ENCODE peak calls at places on chromosomes 6 and 20, in four cellular contexts. F is AG04450, E is neural progenitor cell, U is GM23248. X is an unnamed sample.
A peak's percentile ranks its signal among the peaks of the same experiment; 100 is the strongest.

GRCh38 chr6:87059943-87060342 is 35.0 kb downstream of the CGA start:
- DNase-seq in F (no peak), E (no peak), U (no peak), X (no peak)

GRCh38 chr6:85996034-85996375 is 353.3 kb upstream of the SYNCRIP start:
- DNase-seq in F (no peak), E (no peak), U (no peak), X (no peak)

GRCh38 chr6:18457065-18457817 is 70.1 kb downstream of the RNF144B start:
- DNase-seq in F (no peak), E (peak; percentile 11), U (no peak), X (no peak)

GRCh38 chr6:132011582-132011981 is 60.4 kb upstream of the CCN2 start:
- DNase-seq in F (no peak), E (no peak), U (peak; percentile 45), X (peak; percentile 16)

GRCh38 chr20:52083627-52084232 is 107.8 kb downstream of the ZFP64 start:
- DNase-seq in F (peak; percentile 54), E (peak; percentile 82), U (peak; percentile 79), X (peak; percentile 74)

GRCh38 chr6:102679844-102680243 is 1286.3 kb downstream of the GRIK2 start:
- DNase-seq in F (no peak), E (no peak), U (no peak), X (no peak)

GRCh38 chr6:110811187-110811586 is 4.1 kb downstream of the CDK19 start:
- DNase-seq in F (no peak), E (no peak), U (no peak), X (no peak)

GRCh38 chr6:128307671-128308070 is 212.7 kb downstream of the PTPRK start:
- DNase-seq in F (no peak), E (no peak), U (no peak), X (no peak)

GRCh38 chr6:158649289-158650143 is at the start of gene SYTL3:
- DNase-seq in F (no peak), E (no peak), U (peak; percentile 87), X (peak; percentile 75)

GRCh38 chr6:52352239-52353008 is 9.5 kb upstream of the PAQR8 start:
- DNase-seq in F (peak; percentile 92), E (peak; percentile 16), U (peak; percentile 91), X (peak; percentile 97)

GRCh38 chr6:75760320-75760719 is 11.3 kb downstream of the MYO6 start:
- DNase-seq in F (no peak), E (no peak), U (no peak), X (no peak)

GRCh38 chr20:44532248-44532980 is 10.5 kb upstream of the SERINC3 start:
- DNase-seq in F (no peak), E (peak; percentile 18), U (peak; percentile 45), X (no peak)

GRCh38 chr6:40931927-40932326 is 107.1 kb downstream of the UNC5CL start:
- DNase-seq in F (no peak), E (no peak), U (peak; percentile 84), X (peak; percentile 52)

GRCh38 chr20:19460386-19460785 is 247.9 kb downstream of the SLC24A3 start:
- DNase-seq in F (no peak), E (no peak), U (peak; percentile 40), X (no peak)

GRCh38 chr20:57819981-57820380 is 110.2 kb upstream of the PMEPA1 start:
- DNase-seq in F (no peak), E (no peak), U (no peak), X (no peak)

GRCh38 chr20:37430778-37431460 is 85.0 kb downstream of the SRC start:
- DNase-seq in F (no peak), E (no peak), U (no peak), X (no peak)

GRCh38 chr6:17086469-17086868 is 15.4 kb upstream of the STMND1 start:
- DNase-seq in F (peak; percentile 50), E (peak; percentile 59), U (peak; percentile 81), X (peak; percentile 78)

GRCh38 chr6:155524249-155524651 is 68.6 kb upstream of the NOX3 start:
- DNase-seq in F (no peak), E (no peak), U (peak; percentile 89), X (peak; percentile 72)

DNA sequence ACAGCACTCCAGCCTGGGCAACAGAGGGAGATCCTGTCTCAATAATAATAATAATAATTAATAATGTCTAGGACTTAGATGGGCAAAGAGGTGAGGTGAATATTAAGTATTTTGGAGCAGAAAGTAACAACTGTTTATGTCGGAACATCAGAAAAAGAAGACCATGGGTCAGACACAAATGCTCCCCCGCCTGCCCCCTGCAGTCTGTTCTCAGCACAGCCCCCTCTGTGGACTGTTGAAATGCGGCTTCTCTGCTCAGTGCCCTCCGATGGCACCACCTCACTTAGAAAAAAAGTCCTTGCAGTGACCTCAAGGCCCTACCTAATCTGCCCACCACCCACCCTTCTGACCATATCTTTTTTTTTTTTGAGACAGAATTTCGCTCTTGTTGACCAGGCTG is 5.2 kb upstream of the ETV7 start:
- DNase-seq in F (no peak), E (no peak), U (no peak), X (no peak)
- H3K27ac ChIP-seq in F (no peak overlapping the region), E (no peak overlapping the region), U (no peak overlapping the region), X (no peak overlapping the region)

GRCh38 chr6:137731600-137731959 is 135.5 kb upstream of the TNFAIP3 start:
- DNase-seq in F (no peak), E (no peak), U (no peak), X (no peak)
- H3K27ac ChIP-seq in F (no peak overlapping the region), E (no peak overlapping the region), U (no peak overlapping the region), X (no peak overlapping the region)

DNA sequence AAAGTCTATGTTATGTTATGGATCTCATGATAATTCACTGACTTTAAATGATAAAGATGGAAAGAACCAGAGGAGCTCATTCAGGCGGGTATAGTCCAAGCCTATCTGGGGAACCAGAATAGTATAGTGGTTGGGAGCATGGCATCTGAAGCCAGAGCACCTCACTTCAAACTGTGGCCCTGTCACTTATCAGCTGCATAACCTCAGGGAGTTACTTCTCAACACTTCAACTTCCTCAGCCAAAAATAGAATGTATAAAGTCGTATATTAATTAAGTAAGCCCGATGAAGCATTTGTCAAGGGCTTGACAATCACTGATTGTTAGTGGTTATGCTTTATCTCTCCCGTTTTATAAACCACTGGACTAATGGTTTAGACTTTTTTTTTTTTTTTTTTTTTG is 112.7 kb downstream of the RTN4IP1 start:
- DNase-seq in F (no peak), E (no peak), U (no peak), X (no peak)
- H3K27ac ChIP-seq in F (no peak overlapping the region), E (no peak overlapping the region), U (no peak overlapping the region), X (no peak overlapping the region)

GRCh38 chr20:56151834-56152233 is 96.7 kb upstream of the MC3R start:
- DNase-seq in F (no peak), E (no peak), U (no peak), X (no peak)
- H3K27ac ChIP-seq in F (no peak overlapping the region), E (no peak overlapping the region), U (no peak overlapping the region), X (no peak overlapping the region)

DNA sequence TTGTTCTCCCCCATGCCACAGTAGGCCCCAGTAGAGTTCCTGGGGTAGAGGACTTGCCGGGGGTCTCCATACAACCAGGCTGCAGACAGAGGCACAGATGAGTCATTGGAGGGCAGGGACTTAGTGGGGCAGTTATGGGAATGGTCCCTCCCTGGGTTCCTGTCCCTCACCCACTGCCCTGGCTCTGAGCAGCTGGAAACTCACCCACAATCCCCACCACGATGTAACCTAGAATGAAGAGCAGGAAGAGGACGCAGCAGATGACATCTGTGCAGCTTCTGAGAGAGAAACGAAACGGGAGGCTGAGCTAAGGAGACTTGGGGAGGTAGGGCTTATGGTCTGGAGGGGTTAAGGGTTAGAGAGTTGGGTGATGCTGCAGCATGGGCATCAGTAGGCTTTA is 2.9 kb downstream of the SLC44A4 start:
- DNase-seq in F (no peak), E (no peak), U (no peak), X (no peak)
- H3K27ac ChIP-seq in F (no peak overlapping the region), E (no peak overlapping the region), U (no peak overlapping the region), X (no peak overlapping the region)

GRCh38 chr6:30727920-30728605 is 7.9 kb downstream of the TUBB start:
- DNase-seq in F (no peak), E (no peak), U (peak; percentile 85), X (peak; percentile 70)
- H3K27ac ChIP-seq in F (peak overlapping the region; percentile 21), E (no peak overlapping the region), U (peak overlapping the region; percentile 95), X (peak overlapping the region; percentile 59)

GRCh38 chr20:36110936-36111445 is 43.5 kb upstream of the EPB41L1 start:
- DNase-seq in F (no peak), E (no peak), U (no peak), X (no peak)
- H3K27ac ChIP-seq in F (peak overlapping the region; percentile 21), E (no peak overlapping the region), U (no peak overlapping the region), X (no peak overlapping the region)

DNA sequence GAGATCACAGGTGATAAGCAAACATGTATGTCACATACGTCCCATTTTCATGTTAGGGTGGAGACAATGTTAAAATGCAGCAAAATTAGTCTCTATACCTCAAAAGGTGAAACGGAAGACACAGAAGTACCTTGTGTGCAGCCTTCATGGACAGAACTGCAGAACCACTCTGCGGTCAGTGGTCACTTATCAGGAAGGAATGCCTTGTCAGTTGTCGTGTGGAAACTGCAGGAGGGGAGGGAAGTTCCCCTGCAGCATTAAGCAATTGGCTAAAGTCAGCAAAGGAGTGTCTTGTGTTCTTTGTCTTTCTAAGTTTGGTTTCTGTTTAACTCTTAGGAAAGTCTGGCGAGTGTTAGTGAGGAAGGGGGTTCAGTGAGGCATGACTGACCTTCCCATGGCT is 6.5 kb upstream of the GABRR2 start:
- DNase-seq in F (no peak), E (no peak), U (no peak), X (peak; percentile 90)
- H3K27ac ChIP-seq in F (no peak overlapping the region), E (no peak overlapping the region), U (no peak overlapping the region), X (no peak overlapping the region)

GRCh38 chr6:80728340-80728739 is 621.9 kb downstream of the BCKDHB start:
- DNase-seq in F (no peak), E (no peak), U (no peak), X (peak; percentile 6)
- H3K27ac ChIP-seq in F (no peak overlapping the region), E (no peak overlapping the region), U (no peak overlapping the region), X (no peak overlapping the region)

X was measured in mesenchymal stem cell.